ENCODE peak calls at places on chromosomes 6 and 20, in seven cellular contexts. V, J, Q, A, M, I and Y are unnamed samples. For H3K4me1, the result is how much of the 10 kb centered on the place peaks cover.

GRCh38 chr20:3203315-3204123 is 963 bp downstream of the DDRGK1 start:
- DNase-seq in V (no peak), J (peak), Q (no peak), A (peak), M (no peak), I (peak), Y (no peak)

GRCh38 chr6:169450097-169450496 is 196.5 kb upstream of the THBS2 start:
- DNase-seq in V (no peak), J (no peak), Q (no peak), A (no peak), M (no peak), I (no peak), Y (no peak)

GRCh38 chr6:164069352-164070022 is 655.0 kb downstream of the QKI start:
- DNase-seq in V (peak), J (no peak), Q (no peak), A (no peak), M (peak), I (no peak), Y (no peak)

GRCh38 chr20:63090682-63091571 is 84.2 kb upstream of the BHLHE23 start:
- DNase-seq in V (no peak), J (no peak), Q (no peak), A (no peak), M (peak), I (peak), Y (no peak)

GRCh38 chr6:88586371-88587157 is 376.9 kb downstream of the RNGTT start:
- DNase-seq in V (no peak), J (no peak), Q (no peak), A (no peak), M (no peak), I (no peak), Y (no peak)

GRCh38 chr6:63649269-63649668 is 13.7 kb downstream of the PHF3 start:
- DNase-seq in V (no peak), J (no peak), Q (no peak), A (no peak), M (no peak), I (no peak), Y (no peak)

GRCh38 chr6:106243261-106243660 is 82.3 kb downstream of the ATG5 start:
- DNase-seq in V (no peak), J (no peak), Q (no peak), A (no peak), M (no peak), I (no peak), Y (no peak)

GRCh38 chr6:2608508-2608907 is 142.2 kb downstream of the MYLK4 start:
- DNase-seq in V (no peak), J (no peak), Q (no peak), A (no peak), M (no peak), I (no peak), Y (no peak)

GRCh38 chr6:168700880-168701279 is 259.9 kb downstream of the SMOC2 start:
- DNase-seq in V (no peak), J (peak), Q (no peak), A (no peak), M (no peak), I (no peak), Y (no peak)

GRCh38 chr6:78995346-78995745 is 82.7 kb downstream of the PHIP start:
- DNase-seq in V (no peak), J (no peak), Q (no peak), A (no peak), M (no peak), I (no peak), Y (no peak)
- H3K4me1 ChIP-seq in V (under half), J (under half), Q (under half), A (under half), M (under half), I (under half), Y (under half)

DNA sequence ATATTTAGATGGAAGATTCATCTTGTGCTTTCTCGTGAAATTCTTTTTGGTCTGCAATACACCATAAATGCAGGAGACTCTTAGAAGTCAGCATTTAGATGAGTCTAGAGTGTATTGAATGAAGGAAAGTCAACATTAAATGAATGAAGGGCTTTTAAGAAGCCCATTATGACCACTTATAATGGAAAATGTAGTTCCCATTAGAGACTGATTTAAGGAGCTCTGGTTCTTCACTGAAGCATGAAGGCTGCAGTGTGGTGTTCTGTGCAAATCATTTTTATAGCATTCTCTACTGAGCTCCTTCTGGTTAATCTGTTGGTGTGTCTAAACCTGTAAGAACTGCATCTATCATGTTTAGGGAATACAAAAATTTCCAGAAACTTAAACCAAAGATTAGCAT is 19.7 kb downstream of the NCOA7 start:
- DNase-seq in V (no peak), J (no peak), Q (no peak), A (no peak), M (no peak), I (no peak), Y (no peak)
- H3K4me3 ChIP-seq in V (no peak), J (no peak), Q (no peak), A (no peak), M (no peak), I (no peak), Y (no peak)

GRCh38 chr20:57417830-57418780 is 26.9 kb downstream of the RBM38 start:
- DNase-seq in V (no peak), J (no peak), Q (no peak), A (no peak), M (no peak), I (no peak), Y (no peak)
- H3K4me1 ChIP-seq in V (under half), J (under half), Q (under half), A (under half), M (under half), I (under half), Y (under half)

DNA sequence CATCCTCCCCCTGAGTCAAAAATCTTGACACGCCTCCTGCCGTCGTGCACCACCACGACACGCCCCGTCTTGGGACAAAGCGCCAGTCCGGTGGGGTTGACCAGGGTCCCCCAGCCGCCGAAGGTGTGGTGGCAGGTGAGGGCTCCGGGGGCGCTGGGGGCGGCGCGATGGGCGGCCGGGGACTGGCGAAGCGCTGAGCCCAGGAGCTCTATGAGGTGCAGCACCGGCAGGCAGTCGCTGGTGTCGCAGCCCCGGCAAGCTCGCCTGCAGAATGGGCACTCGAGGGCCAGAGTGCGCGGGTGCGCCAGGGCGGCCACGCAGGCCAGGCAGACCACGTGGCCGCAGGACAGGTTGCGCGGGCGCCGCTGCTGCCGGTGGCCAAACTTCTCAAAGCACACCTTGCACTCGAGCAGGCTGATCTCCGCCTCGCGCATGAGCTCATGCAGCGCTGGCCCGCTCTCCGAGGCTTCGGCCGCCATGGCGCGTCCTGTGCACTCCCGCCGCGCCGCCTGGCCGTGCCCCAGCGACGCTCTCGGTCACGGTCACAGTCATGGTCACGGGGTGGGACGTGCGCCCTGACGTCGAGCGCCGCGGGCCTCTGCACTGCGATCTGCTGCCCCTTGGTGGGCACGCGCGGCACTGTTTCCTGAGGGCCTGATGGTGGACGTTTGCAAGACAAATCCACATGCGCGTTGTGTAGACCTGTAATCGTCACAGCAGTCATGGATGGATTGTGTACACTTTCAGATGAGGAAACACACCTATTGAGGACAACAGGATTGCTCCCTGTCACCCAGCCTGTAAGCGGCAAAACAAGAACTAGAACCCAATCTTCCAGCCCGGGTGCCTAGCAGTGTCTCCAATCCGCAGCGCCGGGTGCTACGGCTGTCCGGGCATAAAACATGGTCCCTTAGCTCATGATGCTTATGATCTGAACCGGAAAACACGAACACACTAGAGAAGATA is at the start of gene NHLRC1:
- DNase-seq in V (peak), J (peak), Q (peak), A (peak), M (peak), I (peak), Y (no peak)
- H3K4me3 ChIP-seq in V (peak), J (peak), Q (peak), A (peak), M (peak), I (peak), Y (no peak)